ENCODE peak calls at places on chromosomes 6 and 20, in seven cellular contexts. C is A549, F is ovary, Z is hepatocyte, R is cardiac fibroblast, W is BE2C, K is AG04450. E is an unnamed sample.

GRCh38 chr6:168583821-168584220 is 142.8 kb downstream of the SMOC2 start:
- DNase-seq in C (no peak), F (no peak), Z (no peak), R (no peak), W (no peak), K (no peak), E (no peak)

GRCh38 chr6:34176261-34177031 is 30.6 kb upstream of the GRM4 start:
- DNase-seq in C (no peak), F (no peak), Z (no peak), R (no peak), W (no peak), K (no peak), E (no peak)

GRCh38 chr6:111418971-111419693 is 63.9 kb downstream of the REV3L start:
- DNase-seq in C (no peak), F (no peak), Z (no peak), R (peak), W (no peak), K (peak), E (peak)

GRCh38 chr6:90294989-90295853 is 1.4 kb downstream of the BACH2 start:
- DNase-seq in C (no peak), F (peak), Z (peak), R (peak), W (peak), K (no peak), E (no peak)

GRCh38 chr6:79947191-79948173 is at the start of gene ELOVL4:
- DNase-seq in C (peak), F (peak), Z (peak), R (peak), W (peak), K (peak), E (peak)

GRCh38 chr6:132734694-132735236 is 20.9 kb upstream of the VNN1 start:
- DNase-seq in C (no peak), F (no peak), Z (peak), R (peak), W (no peak), K (peak), E (no peak)

GRCh38 chr6:135922746-135923145 is 71.2 kb downstream of the PDE7B start:
- DNase-seq in C (no peak), F (no peak), Z (peak), R (peak), W (peak), K (no peak), E (peak)

GRCh38 chr6:137768935-137769334 is 98.1 kb upstream of the TNFAIP3 start:
- DNase-seq in C (no peak), F (no peak), Z (no peak), R (no peak), W (no peak), K (no peak), E (no peak)

GRCh38 chr20:9306521-9306920 is 207.9 kb upstream of the LAMP5 start:
- DNase-seq in C (peak), F (no peak), Z (peak), R (peak), W (no peak), K (peak), E (peak)

GRCh38 chr6:116229287-116229913 is 24.5 kb downstream of the TSPYL4 start:
- DNase-seq in C (no peak), F (peak), Z (peak), R (peak), W (peak), K (peak), E (peak)

GRCh38 chr6:2560140-2560818 is 190.4 kb downstream of the MYLK4 start:
- DNase-seq in C (no peak), F (no peak), Z (no peak), R (no peak), W (no peak), K (no peak), E (no peak)

GRCh38 chr6:47520282-47520681 is 42.7 kb downstream of the CD2AP start:
- DNase-seq in C (no peak), F (no peak), Z (peak), R (no peak), W (no peak), K (no peak), E (no peak)

GRCh38 chr6:31356216-31356945 is 598 bp downstream of the HLA-B start:
- DNase-seq in C (no peak), F (peak), Z (peak), R (no peak), W (no peak), K (no peak), E (no peak)

GRCh38 chr6:154426997-154427396 is 70.4 kb upstream of the IPCEF1 start:
- DNase-seq in C (no peak), F (no peak), Z (no peak), R (no peak), W (no peak), K (no peak), E (no peak)

GRCh38 chr20:52494244-52494643 is 302.7 kb upstream of the ZFP64 start:
- DNase-seq in C (no peak), F (no peak), Z (peak), R (peak), W (peak), K (peak), E (peak)

GRCh38 chr20:21099653-21100589 is 6.2 kb downstream of the LINC00237 start:
- DNase-seq in C (no peak), F (no peak), Z (peak), R (peak), W (peak), K (no peak), E (no peak)

GRCh38 chr6:30127238-30128093 is 8.5 kb upstream of the TRIM40 start:
- DNase-seq in C (no peak), F (no peak), Z (no peak), R (no peak), W (no peak), K (no peak), E (no peak)

GRCh38 chr20:49983123-49983847 is 505 bp downstream of the SNAI1 start:
- DNase-seq in C (no peak), F (peak), Z (no peak), R (no peak), W (no peak), K (no peak), E (no peak)

GRCh38 chr6:160972111-160972510 is 19.5 kb upstream of the MAP3K4 start:
- DNase-seq in C (no peak), F (no peak), Z (no peak), R (peak), W (no peak), K (peak), E (peak)

GRCh38 chr6:7389162-7389450 is 436 bp downstream of the CAGE1 start:
- DNase-seq in C (peak), F (no peak), Z (peak), R (no peak), W (no peak), K (peak), E (no peak)

DNA sequence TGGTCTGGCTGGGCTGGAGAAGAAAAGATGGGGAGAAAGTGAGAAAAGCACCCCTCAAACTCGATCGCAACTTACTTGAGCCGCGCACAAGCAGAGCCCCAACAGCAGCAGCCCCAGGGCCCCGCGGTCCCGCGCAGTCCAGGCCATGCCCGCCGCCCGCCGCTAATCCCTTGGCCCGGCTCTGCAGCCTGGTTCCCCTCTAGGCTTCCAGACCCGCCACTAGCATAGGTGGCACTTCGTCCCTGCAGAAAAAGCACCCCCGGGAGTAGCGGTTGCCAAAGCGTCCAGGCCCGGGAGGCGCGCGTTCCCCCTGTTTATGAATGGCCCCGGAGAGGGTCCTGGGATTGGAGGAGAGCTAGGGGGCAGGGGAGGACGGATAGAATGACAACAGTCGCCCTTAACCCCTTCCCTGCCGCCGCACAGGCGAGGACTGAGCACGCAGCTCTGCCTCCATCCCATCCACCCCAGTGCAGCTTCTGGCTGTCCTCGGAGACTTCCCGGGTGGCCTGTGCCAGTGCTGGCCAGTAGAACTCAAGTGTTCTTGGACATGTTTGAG is 19.9 kb downstream of the COL9A1 start:
- DNase-seq in C (no peak), F (no peak), Z (no peak), R (no peak), W (no peak), K (no peak), E (no peak)
- H3K4me3 ChIP-seq in C (no peak), F (no peak), Z (peak), R (no peak), W (no peak), K (no peak), E (no peak)

GRCh38 chr6:19452495-19452894 is 384.7 kb upstream of the ID4 start:
- DNase-seq in C (no peak), F (no peak), Z (no peak), R (no peak), W (no peak), K (no peak), E (no peak)
- TF ChIP-seq CTCF in C (no peak), F (no peak), Z (no peak), R (no peak), W (no peak), K (no peak), E (no peak)

GRCh38 chr6:41371992-41372525 is 36.7 kb downstream of the NCR2 start:
- DNase-seq in C (no peak), F (no peak), Z (peak), R (peak), W (no peak), K (no peak), E (no peak)
- H3K4me3 ChIP-seq in C (peak), F (peak), Z (no peak), R (peak), W (no peak), K (peak), E (peak)

GRCh38 chr20:59063358-59064213 is 21.0 kb upstream of the PRELID3B start:
- DNase-seq in C (peak), F (peak), Z (peak), R (peak), W (peak), K (peak), E (no peak)
- TF ChIP-seq CTCF in C (no peak), F (no peak), Z (no peak), R (no peak), W (no peak), K (no peak), E (no peak)

GRCh38 chr20:19993937-19994667 is 23.1 kb upstream of the NAA20 start:
- DNase-seq in C (no peak), F (no peak), Z (no peak), R (peak), W (peak), K (no peak), E (no peak)
- H3K4me3 ChIP-seq in C (peak), F (no peak), Z (no peak), R (no peak), W (no peak), K (no peak), E (no peak)

DNA sequence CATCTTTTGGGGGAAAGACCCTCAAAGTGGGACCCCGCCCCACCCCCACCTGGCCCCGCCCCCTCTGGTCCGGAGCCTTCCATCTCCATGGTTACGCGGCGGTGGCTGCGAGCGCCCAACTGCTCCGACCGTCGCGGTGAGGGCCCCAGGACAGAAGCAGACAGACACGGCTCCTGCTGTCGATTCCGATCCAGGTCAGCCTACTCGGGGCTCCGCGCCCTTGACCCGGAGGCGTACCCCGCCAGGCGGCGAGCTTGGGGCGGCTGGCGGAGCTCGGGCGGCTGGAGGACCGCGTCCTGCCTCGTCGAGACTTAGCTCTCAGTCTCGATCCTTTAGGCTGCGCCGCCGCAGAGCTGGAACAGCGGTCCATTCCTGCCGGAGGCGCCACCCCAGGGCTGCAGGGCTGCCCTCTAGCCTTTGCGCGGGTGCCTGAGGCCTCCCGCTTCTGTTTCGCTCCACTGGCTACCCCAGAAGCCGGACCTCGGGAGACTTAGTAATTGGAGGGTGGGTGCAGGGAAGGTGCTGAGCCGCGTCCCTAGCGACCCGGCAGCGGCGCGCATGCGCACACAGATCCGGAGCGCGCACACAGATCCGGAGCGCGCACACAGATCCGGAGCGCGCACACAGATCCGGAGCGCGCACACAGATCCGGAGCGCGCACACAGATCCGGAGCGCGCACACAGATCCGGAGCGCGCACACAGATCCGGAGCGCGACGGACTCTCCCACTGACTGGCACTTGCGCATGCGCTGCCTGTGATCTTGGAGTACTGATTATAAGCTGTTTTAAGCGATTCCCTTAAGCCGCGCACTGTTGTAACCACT is at the start of gene CFAP206:
- DNase-seq in C (peak), F (peak), Z (peak), R (peak), W (peak), K (peak), E (peak)
- TF ChIP-seq CTCF in C (no peak), F (no peak), Z (peak), R (no peak), W (no peak), K (peak), E (peak)

GRCh38 chr6:107491791-107492674 is 2.1 kb downstream of the SOBP start:
- DNase-seq in C (no peak), F (peak), Z (no peak), R (peak), W (no peak), K (no peak), E (peak)
- H3K4me3 ChIP-seq in C (peak), F (peak), Z (peak), R (peak), W (peak), K (peak), E (peak)

DNA sequence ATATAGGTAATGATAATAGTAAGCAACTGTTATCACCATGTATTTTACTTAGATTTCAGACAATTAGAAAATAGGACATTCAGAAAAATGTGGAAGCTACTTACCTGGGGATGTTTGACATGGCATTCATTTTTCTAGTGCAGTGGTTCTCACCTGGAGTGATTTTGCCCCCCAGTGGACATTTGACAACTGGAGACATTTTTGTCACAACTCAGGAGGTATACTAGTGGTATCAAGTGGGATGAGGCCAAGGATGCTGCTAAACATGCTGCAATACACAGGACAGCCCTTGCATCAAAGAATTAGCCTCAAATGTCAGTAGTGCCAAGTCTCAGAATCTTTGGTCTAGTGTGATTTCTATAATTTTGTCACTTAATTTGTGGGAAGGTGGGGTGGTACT is 36.1 kb downstream of the NUS1 start:
- DNase-seq in C (no peak), F (no peak), Z (no peak), R (no peak), W (no peak), K (no peak), E (no peak)
- TF ChIP-seq CTCF in C (peak), F (no peak), Z (no peak), R (no peak), W (peak), K (no peak), E (no peak)

GRCh38 chr20:38164624-38165088 is 414 bp downstream of the TGM2 start:
- DNase-seq in C (no peak), F (no peak), Z (no peak), R (no peak), W (no peak), K (no peak), E (no peak)
- H3K4me3 ChIP-seq in C (peak), F (peak), Z (peak), R (peak), W (peak), K (peak), E (peak)

GRCh38 chr20:37392441-37393195 is 46.7 kb downstream of the SRC start:
- DNase-seq in C (no peak), F (no peak), Z (no peak), R (peak), W (peak), K (no peak), E (no peak)
- TF ChIP-seq CTCF in C (peak), F (no peak), Z (peak), R (peak), W (peak), K (peak), E (peak)